ENCODE peak calls at places on chromosomes 1 and 21, in ten cellular contexts. T is kidney epithelial cell, Q is IMR-90, G is GM06990, D is left ventricle myocardium inferior, M is cardiac fibroblast, Y is tibial nerve, K is brain microvascular endothelial cell, I is fibroblast of lung, X is astrocyte of the spinal cord. Z is an unnamed sample.

GRCh38 chr1:46422261-46422871 is 28.2 kb downstream of the FAAH start:
- DNase-seq in T (no peak), Q (no peak), G (no peak), D (no peak), M (no peak), Y (no peak), K (no peak), I (no peak), X (no peak), Z (no peak)

GRCh38 chr1:242025681-242026080 is 26.8 kb upstream of the MAP1LC3C start:
- DNase-seq in T (no peak), Q (no peak), G (no peak), D (no peak), M (no peak), Y (no peak), K (no peak), I (no peak), X (no peak), Z (no peak)

GRCh38 chr1:223700942-223701637 is 11.2 kb upstream of the CAPN2 start:
- DNase-seq in T (peak), Q (peak), G (no peak), D (no peak), M (peak), Y (no peak), K (peak), I (peak), X (peak), Z (no peak)

GRCh38 chr21:34268493-34268892 is 95.3 kb upstream of the KCNE2 start:
- DNase-seq in T (no peak), Q (no peak), G (no peak), D (no peak), M (no peak), Y (no peak), K (no peak), I (no peak), X (no peak), Z (no peak)

GRCh38 chr1:64965239-64966157 is 851 bp downstream of the JAK1 start:
- DNase-seq in T (no peak), Q (peak), G (no peak), D (peak), M (peak), Y (peak), K (peak), I (peak), X (peak), Z (no peak)

GRCh38 chr1:44532567-44532944 is 127.5 kb downstream of the RNF220 start:
- DNase-seq in T (no peak), Q (no peak), G (no peak), D (no peak), M (no peak), Y (no peak), K (no peak), I (no peak), X (peak), Z (no peak)

GRCh38 chr1:102089791-102090190 is 93.1 kb upstream of the OLFM3 start:
- DNase-seq in T (no peak), Q (no peak), G (no peak), D (no peak), M (no peak), Y (no peak), K (no peak), I (no peak), X (no peak), Z (no peak)

GRCh38 chr1:163290025-163290610 is 31.6 kb upstream of the NUF2 start:
- DNase-seq in T (no peak), Q (peak), G (no peak), D (no peak), M (peak), Y (no peak), K (no peak), I (no peak), X (no peak), Z (peak)

GRCh38 chr21:44938976-44939531 is 775 bp upstream of the SLX9 start:
- DNase-seq in T (no peak), Q (no peak), G (no peak), D (no peak), M (no peak), Y (no peak), K (no peak), I (no peak), X (no peak), Z (no peak)

GRCh38 chr1:116125761-116126160 is 14.6 kb downstream of the MAB21L3 start:
- DNase-seq in T (no peak), Q (no peak), G (no peak), D (no peak), M (no peak), Y (no peak), K (no peak), I (no peak), X (no peak), Z (no peak)

GRCh38 chr1:209742409-209743144 is 13.3 kb upstream of the TRAF3IP3 start:
- DNase-seq in T (no peak), Q (peak), G (no peak), D (no peak), M (peak), Y (no peak), K (peak), I (peak), X (peak), Z (no peak)

GRCh38 chr1:172967936-172968335 is 82.8 kb downstream of the TNFSF18 start:
- DNase-seq in T (no peak), Q (no peak), G (no peak), D (no peak), M (no peak), Y (no peak), K (no peak), I (no peak), X (no peak), Z (no peak)

GRCh38 chr1:89126602-89127001 is 688 bp upstream of the GBP2 start:
- DNase-seq in T (no peak), Q (no peak), G (no peak), D (no peak), M (no peak), Y (no peak), K (no peak), I (peak), X (no peak), Z (no peak)

GRCh38 chr1:50425376-50426107 is 2.3 kb upstream of the DMRTA2 start:
- DNase-seq in T (no peak), Q (no peak), G (no peak), D (no peak), M (no peak), Y (no peak), K (no peak), I (no peak), X (no peak), Z (no peak)

GRCh38 chr1:81414417-81415087 is 386.2 kb upstream of the ADGRL2 start:
- DNase-seq in T (no peak), Q (peak), G (peak), D (peak), M (peak), Y (peak), K (peak), I (no peak), X (no peak), Z (no peak)

GRCh38 chr1:167178831-167179230 is 41.9 kb upstream of the POU2F1 start:
- DNase-seq in T (no peak), Q (no peak), G (no peak), D (no peak), M (no peak), Y (no peak), K (no peak), I (no peak), X (no peak), Z (no peak)

GRCh38 chr1:228120351-228121091 is 11.4 kb upstream of the MRPL55 start:
- DNase-seq in T (no peak), Q (peak), G (no peak), D (no peak), M (peak), Y (no peak), K (no peak), I (peak), X (no peak), Z (no peak)

GRCh38 chr21:46410516-46410915 is 48.2 kb upstream of the DIP2A start:
- DNase-seq in T (no peak), Q (no peak), G (no peak), D (no peak), M (no peak), Y (no peak), K (no peak), I (no peak), X (no peak), Z (no peak)

GRCh38 chr1:172883844-172884243 is 166.9 kb downstream of the TNFSF18 start:
- DNase-seq in T (no peak), Q (no peak), G (no peak), D (no peak), M (no peak), Y (no peak), K (no peak), I (peak), X (peak), Z (no peak)

GRCh38 chr1:111605553-111605952 is 14.0 kb upstream of the RAP1A start:
- DNase-seq in T (no peak), Q (peak), G (no peak), D (peak), M (peak), Y (peak), K (no peak), I (peak), X (peak), Z (no peak)

GRCh38 chr1:41800237-41800902 is 118.4 kb downstream of the HIVEP3 start:
- DNase-seq in T (no peak), Q (no peak), G (peak), D (peak), M (peak), Y (no peak), K (no peak), I (no peak), X (no peak), Z (no peak)

DNA sequence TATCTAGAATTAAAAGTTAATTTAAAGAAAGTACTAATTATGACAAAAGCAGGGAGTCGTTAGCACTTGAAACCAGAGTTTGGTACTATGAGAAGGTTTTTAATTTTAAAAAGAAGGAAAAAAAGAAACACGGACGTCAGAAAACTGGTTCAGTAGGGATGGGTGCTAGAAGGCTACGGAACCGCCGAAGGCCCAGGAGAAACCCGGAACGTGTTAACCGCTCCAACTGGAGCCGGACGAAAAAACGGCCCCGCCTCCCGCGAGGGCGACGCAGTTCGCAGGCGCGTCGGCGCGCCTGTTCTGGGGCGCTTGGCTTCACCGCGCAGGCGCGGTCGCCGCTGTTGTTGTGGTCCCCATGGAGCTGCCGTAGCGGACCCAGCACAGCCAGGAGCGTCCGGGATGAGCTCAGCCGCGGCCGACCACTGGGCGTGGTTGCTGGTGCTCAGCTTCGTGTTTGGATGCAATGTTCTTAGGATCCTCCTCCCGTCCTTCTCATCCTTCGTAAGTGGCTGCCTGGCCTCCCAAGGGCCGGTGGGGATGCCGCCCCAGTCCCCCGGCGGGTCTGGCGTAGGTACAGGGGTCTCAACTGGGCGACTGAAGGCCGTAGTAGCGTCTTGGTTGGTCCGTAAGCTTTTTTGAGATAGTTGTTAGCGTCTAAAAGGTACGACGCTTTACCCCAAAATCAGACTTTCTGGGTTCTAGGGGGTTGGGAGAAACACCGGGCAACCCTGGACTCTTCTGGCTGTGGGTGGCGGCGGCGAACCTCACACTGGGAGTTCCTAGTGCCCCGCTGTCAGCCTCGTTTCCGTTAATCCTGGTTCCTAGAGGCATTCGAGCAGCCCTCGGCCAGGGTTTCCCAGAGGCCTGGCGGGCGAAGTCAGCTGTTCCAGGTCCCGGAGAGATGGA is 31.4 kb upstream of the HMGN1 start:
- DNase-seq in T (peak), Q (peak), G (peak), D (peak), M (peak), Y (peak), K (peak), I (peak), X (peak), Z (peak)
- TF ChIP-seq CTCF in T (no peak), Q (no peak), G (no peak), D (no peak), M (no peak), Y (no peak), K (no peak), I (no peak), X (no peak), Z (no peak)

GRCh38 chr1:86905875-86906274 is 8.1 kb downstream of the SELENOF start:
- DNase-seq in T (no peak), Q (no peak), G (no peak), D (no peak), M (no peak), Y (no peak), K (no peak), I (no peak), X (no peak), Z (no peak)
- H3K4me3 ChIP-seq in T (no peak), Q (no peak), G (no peak), D (no peak), M (no peak), Y (no peak), K (no peak), I (no peak), X (no peak), Z (no peak)

GRCh38 chr1:202589190-202589680 is 121.0 kb downstream of the SYT2 start:
- DNase-seq in T (peak), Q (peak), G (no peak), D (peak), M (peak), Y (peak), K (peak), I (peak), X (peak), Z (no peak)
- TF ChIP-seq CTCF in T (peak), Q (peak), G (no peak), D (no peak), M (no peak), Y (no peak), K (peak), I (no peak), X (no peak), Z (no peak)

GRCh38 chr1:10637833-10638558 is 158.4 kb downstream of the CASZ1 start:
- DNase-seq in T (no peak), Q (no peak), G (no peak), D (no peak), M (no peak), Y (peak), K (no peak), I (no peak), X (no peak), Z (no peak)
- H3K4me3 ChIP-seq in T (no peak), Q (no peak), G (no peak), D (peak), M (no peak), Y (peak), K (no peak), I (peak), X (peak), Z (no peak)

GRCh38 chr1:204945565-204945977 is 74.9 kb downstream of the NFASC start:
- DNase-seq in T (no peak), Q (no peak), G (no peak), D (no peak), M (no peak), Y (no peak), K (no peak), I (no peak), X (no peak), Z (no peak)

GRCh38 chr1:204940591-204940990 is 69.9 kb downstream of the NFASC start:
- DNase-seq in T (no peak), Q (peak), G (no peak), D (no peak), M (no peak), Y (no peak), K (no peak), I (no peak), X (no peak), Z (no peak)

GRCh38 chr1:204937901-204938300 is 67.2 kb downstream of the NFASC start:
- DNase-seq in T (no peak), Q (no peak), G (no peak), D (no peak), M (no peak), Y (no peak), K (no peak), I (no peak), X (no peak), Z (no peak)

GRCh38 chr1:204943495-204943894 is 72.8 kb downstream of the NFASC start:
- DNase-seq in T (no peak), Q (no peak), G (no peak), D (no peak), M (no peak), Y (no peak), K (no peak), I (no peak), X (no peak), Z (no peak)

GRCh38 chr1:204941415-204942338 is 71.0 kb downstream of the NFASC start:
- DNase-seq in T (no peak), Q (peak), G (no peak), D (peak), M (peak), Y (peak), K (peak), I (peak), X (peak), Z (no peak)
- TF ChIP-seq CTCF in T (peak), Q (peak), G (peak), D (peak), M (peak), Y (peak), K (peak), I (peak), X (peak), Z (peak)

GRCh38 chr1:159170639-159171038 is 776 bp upstream of the CADM3 start:
- DNase-seq in T (no peak), Q (no peak), G (no peak), D (no peak), M (peak), Y (no peak), K (no peak), I (no peak), X (no peak), Z (no peak)
- H3K4me3 ChIP-seq in T (no peak), Q (no peak), G (no peak), D (peak), M (no peak), Y (no peak), K (no peak), I (no peak), X (no peak), Z (no peak)

GRCh38 chr1:143611159-143611558 is 360.6 kb downstream of the FAM72C start:
- DNase-seq in T (no peak), Q (peak), G (no peak), D (no peak), M (peak), Y (no peak), K (no peak), I (no peak), X (no peak), Z (no peak)
- TF ChIP-seq CTCF in T (no peak), Q (peak), G (peak), D (no peak), M (no peak), Y (no peak), K (no peak), I (no peak), X (no peak), Z (no peak)

GRCh38 chr1:15727424-15727823 is 8.6 kb upstream of the SLC25A34 start:
- DNase-seq in T (no peak), Q (no peak), G (no peak), D (no peak), M (no peak), Y (no peak), K (no peak), I (no peak), X (no peak), Z (no peak)

GRCh38 chr1:15730423-15730822 is 5.6 kb upstream of the SLC25A34 start:
- DNase-seq in T (no peak), Q (no peak), G (no peak), D (no peak), M (no peak), Y (no peak), K (no peak), I (no peak), X (no peak), Z (no peak)

GRCh38 chr1:15727866-15728534 is 8.1 kb upstream of the SLC25A34 start:
- DNase-seq in T (no peak), Q (no peak), G (no peak), D (no peak), M (no peak), Y (no peak), K (no peak), I (no peak), X (no peak), Z (no peak)

GRCh38 chr1:15730936-15731335 is 5.1 kb upstream of the SLC25A34 start:
- DNase-seq in T (no peak), Q (no peak), G (no peak), D (no peak), M (no peak), Y (no peak), K (no peak), I (no peak), X (no peak), Z (no peak)

DNA sequence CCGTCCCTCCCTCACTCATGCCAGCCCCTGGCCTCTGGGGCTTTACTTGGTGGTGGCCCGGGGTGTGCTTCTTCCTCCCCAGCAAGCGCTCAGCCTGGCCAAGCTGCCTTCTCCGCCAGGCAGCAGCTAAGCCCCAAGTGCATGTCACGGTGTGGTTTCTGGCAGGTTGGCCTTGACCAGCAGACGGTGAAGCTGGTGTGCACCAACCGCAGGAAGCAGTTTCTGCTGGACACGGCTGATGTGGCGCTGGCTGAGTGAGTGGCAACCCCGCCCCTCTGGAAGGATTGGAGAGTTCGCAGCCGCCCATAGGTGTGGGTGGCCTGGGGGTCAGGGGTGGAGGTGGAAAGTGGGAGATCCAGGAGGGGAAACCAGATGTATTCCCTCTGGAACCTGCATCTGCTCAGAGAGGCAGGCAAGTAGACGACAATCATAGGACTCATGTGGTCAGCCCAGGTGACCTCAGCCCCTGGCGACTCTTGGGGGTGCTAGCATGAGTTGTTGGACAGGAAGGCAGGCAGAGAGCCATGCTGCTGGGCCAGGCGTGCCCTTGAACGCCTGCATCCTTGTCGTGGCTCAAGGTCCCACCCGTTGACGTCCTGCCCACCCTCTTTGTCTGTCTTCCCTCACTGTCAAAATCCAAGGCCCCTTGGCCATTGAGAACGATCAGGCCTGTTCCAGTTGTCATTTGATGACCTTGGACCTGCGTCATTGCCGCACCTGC is 7.0 kb upstream of the SLC25A34 start:
- DNase-seq in T (no peak), Q (no peak), G (no peak), D (no peak), M (no peak), Y (no peak), K (no peak), I (no peak), X (no peak), Z (no peak)
- H3K4me3 ChIP-seq in T (no peak), Q (no peak), G (no peak), D (no peak), M (no peak), Y (no peak), K (no peak), I (no peak), X (no peak), Z (no peak)